ENCODE peak calls at places on chromosomes 3 and 15, in five cellular contexts. M, R, G, D and P are unnamed samples.

GRCh38 chr3:28104896-28105554 is 136.4 kb upstream of the CMC1 start:
- DNase-seq in M (no peak), R (no peak), G (no peak), D (no peak), P (no peak)

GRCh38 chr3:66412176-66412887 is 88.5 kb downstream of the LRIG1 start:
- DNase-seq in M (no peak), R (no peak), G (no peak), D (no peak), P (no peak)

GRCh38 chr3:184761120-184761841 is 49.4 kb upstream of the MAGEF1 start:
- DNase-seq in M (no peak), R (peak), G (no peak), D (peak), P (no peak)

GRCh38 chr15:65318870-65319356 is 14.4 kb downstream of the RNU5B-1 start:
- DNase-seq in M (peak), R (peak), G (peak), D (peak), P (peak)

GRCh38 chr3:52272831-52273230 is 5.6 kb downstream of the WDR82 start:
- DNase-seq in M (peak), R (no peak), G (no peak), D (no peak), P (no peak)

GRCh38 chr3:76949033-76949432 is 90.9 kb upstream of the ROBO2 start:
- DNase-seq in M (no peak), R (no peak), G (no peak), D (no peak), P (no peak)

GRCh38 chr3:134351421-134351820 is 22.8 kb downstream of the AMOTL2 start:
- DNase-seq in M (no peak), R (no peak), G (no peak), D (peak), P (no peak)

GRCh38 chr15:78739996-78740903 is 71.0 kb downstream of the ADAMTS7 start:
- DNase-seq in M (peak), R (peak), G (peak), D (peak), P (peak)

GRCh38 chr3:126970921-126971320 is 12.0 kb upstream of the PLXNA1 start:
- DNase-seq in M (no peak), R (no peak), G (no peak), D (no peak), P (no peak)

DNA sequence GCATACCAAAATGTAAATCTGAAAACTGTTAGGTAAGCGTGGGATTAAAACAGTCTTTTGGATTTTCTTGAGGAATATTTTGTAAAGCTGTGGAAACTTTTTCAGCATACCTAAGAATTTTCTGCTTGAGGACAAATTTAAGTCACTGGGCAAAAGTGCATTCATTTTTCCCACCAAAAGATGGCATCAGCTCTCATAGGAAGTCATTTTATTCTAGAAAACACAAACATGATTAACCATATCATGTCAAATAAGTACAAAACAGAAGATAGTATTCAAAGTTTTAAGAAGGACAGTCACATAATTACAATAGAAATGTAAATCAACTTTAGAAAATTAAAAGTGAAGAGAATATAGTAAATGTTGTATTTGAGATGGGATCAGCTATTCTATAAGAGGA is 63.5 kb downstream of the SLC49A4 start:
- DNase-seq in M (peak), R (peak), G (peak), D (no peak), P (peak)
- TF ChIP-seq CTCF in M (peak), R (peak), G (peak), D (peak), P (peak)

DNA sequence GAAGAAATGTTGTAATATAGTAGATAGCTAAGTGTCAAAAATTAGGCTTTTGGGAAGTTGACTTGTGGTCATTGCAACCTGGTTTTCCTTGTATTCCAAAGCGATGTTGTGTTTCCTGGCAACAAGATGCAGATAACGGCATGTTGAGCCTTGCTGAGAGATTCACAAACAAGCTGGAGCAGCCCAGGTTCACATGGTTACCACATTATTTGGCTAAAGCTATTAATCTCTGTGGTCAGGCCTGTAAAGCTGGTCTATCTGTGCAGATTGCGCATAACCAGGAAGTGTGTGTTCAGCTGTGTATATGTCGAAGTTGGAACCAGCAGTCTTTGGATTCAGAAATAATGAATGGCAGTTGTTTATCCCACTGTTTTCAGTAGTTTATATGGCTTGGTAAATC is 6.6 kb downstream of the TIPARP start:
- DNase-seq in M (peak), R (peak), G (peak), D (no peak), P (peak)
- H3K4me3 ChIP-seq in M (no peak), R (no peak), G (peak), D (no peak), P (peak)

DNA sequence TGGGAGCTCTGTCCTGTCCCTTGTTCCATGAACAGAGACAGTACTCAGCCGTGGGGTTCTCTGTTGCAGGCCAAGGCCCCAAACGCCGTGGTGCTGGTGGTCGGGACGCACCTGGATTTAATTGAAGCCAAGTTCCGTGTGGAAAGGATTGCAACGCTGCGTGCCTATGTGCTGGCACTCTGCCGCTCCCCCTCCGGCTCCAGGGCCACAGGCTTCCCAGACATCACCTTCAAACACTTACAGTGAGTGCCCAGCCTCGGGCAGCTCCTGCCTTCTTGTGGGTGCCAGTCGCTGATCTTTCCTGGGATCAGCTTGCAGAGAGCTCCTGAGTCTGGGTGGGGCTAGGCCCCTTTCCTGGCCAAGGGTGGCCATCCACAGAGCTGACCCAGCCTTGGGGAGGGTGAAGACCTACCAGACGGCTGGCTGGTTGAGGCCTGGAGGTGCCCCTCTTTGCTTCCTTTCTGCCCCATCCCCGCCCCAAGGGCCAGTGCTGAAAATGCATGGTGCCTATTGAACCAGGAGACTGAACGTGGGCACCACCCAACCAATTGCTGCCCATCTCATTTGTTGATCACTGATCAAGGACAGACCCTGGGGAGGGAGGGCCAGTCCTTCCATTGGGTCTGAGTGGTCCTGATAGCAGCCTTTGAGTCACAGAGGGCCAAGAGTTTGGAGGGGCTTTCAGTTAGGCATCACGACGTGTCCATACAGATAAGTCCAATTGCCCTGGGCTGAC is 106.9 kb downstream of the LRRK1 start:
- DNase-seq in M (no peak), R (no peak), G (no peak), D (peak), P (no peak)
- TF ChIP-seq CTCF in M (no peak), R (no peak), G (no peak), D (no peak), P (no peak)

GRCh38 chr3:129117134-129117533 is 4.5 kb downstream of the RAB43 start:
- DNase-seq in M (no peak), R (no peak), G (no peak), D (no peak), P (no peak)

GRCh38 chr3:129116482-129116946 is 5.1 kb downstream of the RAB43 start:
- DNase-seq in M (no peak), R (no peak), G (no peak), D (no peak), P (no peak)

GRCh38 chr3:129120254-129121004 is 1.2 kb downstream of the RAB43 start:
- DNase-seq in M (peak), R (peak), G (peak), D (peak), P (peak)

GRCh38 chr3:129119365-129120100 is 2.1 kb downstream of the RAB43 start:
- DNase-seq in M (peak), R (no peak), G (peak), D (peak), P (no peak)

DNA sequence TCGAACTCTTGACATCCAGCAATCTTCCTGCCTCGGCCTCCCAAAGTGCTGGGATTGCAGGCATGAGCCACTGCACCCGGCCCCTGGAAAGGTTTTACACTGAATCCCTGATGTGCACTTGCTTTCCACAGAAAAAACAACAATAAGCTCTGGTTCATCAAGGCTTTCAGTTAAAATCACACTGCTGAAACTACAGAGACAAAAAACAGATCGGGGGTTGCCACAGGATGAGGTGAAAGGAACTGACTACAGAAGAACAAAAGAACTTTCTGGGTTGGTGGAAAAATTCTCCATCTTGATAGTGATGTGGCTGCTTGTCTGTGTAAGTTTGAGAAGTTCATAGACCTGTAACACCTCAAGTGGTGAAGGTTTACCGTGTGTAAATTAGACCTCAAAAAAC is 2.9 kb downstream of the RAB43 start:
- DNase-seq in M (peak), R (no peak), G (no peak), D (no peak), P (no peak)
- H3K4me3 ChIP-seq in M (peak), R (no peak), G (peak), D (no peak), P (no peak)

GRCh38 chr15:69652906-69653305 is 200.3 kb downstream of the RPLP1 start:
- DNase-seq in M (no peak), R (no peak), G (no peak), D (no peak), P (no peak)
- TF ChIP-seq CTCF in M (no peak), R (no peak), G (no peak), D (no peak), P (no peak)

DNA sequence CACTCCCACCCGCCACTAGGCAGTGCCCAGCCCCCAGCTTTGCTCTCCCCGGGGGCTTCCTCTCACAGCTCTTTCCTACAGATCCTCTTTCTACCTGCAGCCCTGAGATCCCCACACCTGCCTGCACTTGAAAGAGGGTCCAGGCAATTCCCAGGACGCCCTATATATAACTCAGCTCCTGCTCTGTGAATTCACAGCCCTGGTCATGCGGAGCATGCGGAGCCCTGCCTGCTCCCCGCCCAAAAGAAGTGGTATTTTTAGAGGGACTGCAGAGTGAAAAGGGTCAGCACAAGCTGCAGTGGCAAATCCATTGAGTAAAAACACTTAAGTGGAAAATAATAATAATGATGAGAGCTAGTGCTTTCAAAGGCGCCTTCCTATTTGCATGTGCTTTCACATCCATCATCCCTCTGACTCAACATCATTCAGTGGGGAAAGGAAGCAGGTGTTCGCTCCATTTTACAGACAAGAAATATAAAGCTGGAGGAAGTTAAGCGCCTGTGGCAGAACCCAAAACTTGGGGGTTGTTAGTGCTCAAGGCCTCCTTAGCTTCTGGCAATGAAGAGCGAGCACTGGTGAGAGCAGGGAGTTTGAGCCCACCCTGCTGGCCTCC is 76.3 kb upstream of the LIPC start:
- DNase-seq in M (no peak), R (no peak), G (no peak), D (no peak), P (peak)
- H3K4me3 ChIP-seq in M (no peak), R (no peak), G (no peak), D (no peak), P (no peak)

DNA sequence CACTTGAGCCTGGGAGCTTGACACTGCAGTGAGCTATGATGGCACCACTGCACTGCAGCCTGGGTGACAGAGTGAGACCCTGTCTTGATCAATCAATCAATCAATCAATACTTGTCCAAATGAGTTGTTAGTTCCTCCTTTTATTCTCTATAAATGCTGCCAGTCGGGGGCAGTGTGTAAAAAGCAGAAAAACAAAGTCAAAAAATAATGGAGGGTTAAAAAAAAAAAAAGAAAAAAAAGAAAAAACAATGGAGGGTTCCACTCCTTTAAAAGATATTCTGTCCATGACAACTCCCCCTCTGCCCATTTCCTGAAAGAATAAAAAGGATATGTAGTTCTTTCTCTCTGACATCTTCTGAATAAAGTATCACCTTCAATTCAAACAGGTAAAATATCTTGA is 1068.6 kb downstream of the FHIT start:
- DNase-seq in M (no peak), R (no peak), G (no peak), D (no peak), P (no peak)
- TF ChIP-seq CTCF in M (no peak), R (no peak), G (no peak), D (no peak), P (no peak)

GRCh38 chr3:86708908-86709307 is 282.0 kb downstream of the VGLL3 start:
- DNase-seq in M (no peak), R (no peak), G (no peak), D (no peak), P (no peak)
- H3K4me3 ChIP-seq in M (no peak), R (no peak), G (no peak), D (no peak), P (no peak)

GRCh38 chr3:172303941-172304558 is 144.2 kb downstream of the GHSR start:
- DNase-seq in M (no peak), R (no peak), G (no peak), D (no peak), P (no peak)
- TF ChIP-seq CTCF in M (no peak), R (peak), G (peak), D (no peak), P (no peak)

DNA sequence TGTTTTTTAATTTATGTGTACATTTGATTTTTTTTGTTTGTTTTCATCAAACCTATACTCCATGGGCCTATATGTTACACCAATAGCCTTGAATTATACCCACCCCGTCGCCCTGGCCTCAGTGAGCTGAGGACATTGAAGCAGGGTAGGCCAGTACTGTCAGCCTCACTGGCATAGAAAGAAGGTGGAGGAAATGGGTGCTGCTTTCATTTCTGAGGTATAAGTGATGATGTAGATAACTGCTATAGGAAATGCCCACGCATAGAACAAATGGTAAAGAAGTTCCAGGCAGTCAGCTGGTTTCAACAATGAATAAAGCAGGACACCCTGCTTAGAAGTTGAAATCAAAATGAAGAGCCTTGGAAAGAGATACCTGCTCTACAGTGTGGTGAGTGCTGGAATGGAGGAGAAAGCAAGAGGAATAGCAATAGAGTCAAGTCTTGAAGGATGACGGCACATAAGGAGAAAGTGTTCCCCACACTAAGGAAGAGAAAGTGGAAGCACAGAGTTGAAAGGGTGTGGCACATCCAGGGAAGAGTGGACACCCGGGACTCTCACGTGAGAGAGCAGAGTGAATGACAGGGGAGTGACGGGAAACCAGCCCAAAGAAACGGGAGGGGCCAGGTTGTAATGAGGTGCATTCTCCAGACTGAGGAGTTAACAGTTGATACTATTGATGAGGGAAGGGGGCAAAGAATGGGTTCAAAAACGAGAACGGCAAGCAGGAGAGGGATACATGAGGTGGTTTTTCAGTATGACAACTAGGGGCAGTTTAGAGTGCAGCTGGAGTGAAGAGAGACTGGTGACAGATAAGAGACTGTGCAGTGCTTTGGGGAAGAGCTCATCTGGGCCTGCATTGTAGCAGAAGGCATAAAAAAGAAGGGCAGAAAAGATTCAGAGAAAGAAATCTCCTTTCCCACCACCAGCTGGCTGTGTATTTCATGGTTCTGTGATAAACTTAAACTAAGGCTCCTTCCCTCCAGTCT is 70.5 kb downstream of the KLHL25 start:
- DNase-seq in M (no peak), R (no peak), G (no peak), D (no peak), P (no peak)
- H3K4me3 ChIP-seq in M (no peak), R (no peak), G (no peak), D (no peak), P (no peak)